ENCODE peak calls at places on chromosome 15, in five cellular contexts. One of them, this sample, is unnamed.

GRCh38 chr15:73051402-73051810 is 857 bp upstream of the NEO1 start:
- DNase-seq in GM12878: no peak
- DNase-seq in HepG2: no peak
- DNase-seq in NT2/D1: no peak
- DNase-seq in H1: no peak
- DNase-seq in this sample: no peak

GRCh38 chr15:53758412-53758811 is 1.1 kb downstream of the WDR72 start:
- DNase-seq in GM12878: no peak
- DNase-seq in HepG2: no peak
- DNase-seq in NT2/D1: no peak
- DNase-seq in H1: no peak
- DNase-seq in this sample: no peak

GRCh38 chr15:40146037-40146436 is 14.8 kb upstream of the BUB1B start:
- DNase-seq in GM12878: no peak
- DNase-seq in HepG2: no peak
- DNase-seq in NT2/D1: no peak
- DNase-seq in H1: peak
- DNase-seq in this sample: no peak

GRCh38 chr15:60120100-60120499 is 116.0 kb downstream of the FOXB1 start:
- DNase-seq in GM12878: no peak
- DNase-seq in HepG2: no peak
- DNase-seq in NT2/D1: peak
- DNase-seq in H1: no peak
- DNase-seq in this sample: no peak

GRCh38 chr15:22973286-22973685 is 6.9 kb downstream of the CYFIP1 start:
- DNase-seq in GM12878: peak
- DNase-seq in HepG2: peak
- DNase-seq in NT2/D1: no peak
- DNase-seq in H1: no peak
- DNase-seq in this sample: no peak

GRCh38 chr15:22224241-22224671 is 143.9 kb downstream of the OR4M2 start:
- DNase-seq in GM12878: no peak
- DNase-seq in HepG2: no peak
- DNase-seq in NT2/D1: no peak
- DNase-seq in H1: no peak
- DNase-seq in this sample: no peak

GRCh38 chr15:40928351-40928974 is 677 bp upstream of the DLL4 start:
- DNase-seq in GM12878: no peak
- DNase-seq in HepG2: no peak
- DNase-seq in NT2/D1: no peak
- DNase-seq in H1: peak
- DNase-seq in this sample: no peak

GRCh38 chr15:79629687-79630086 is 197.6 kb downstream of the MINAR1 start:
- DNase-seq in GM12878: no peak
- DNase-seq in HepG2: no peak
- DNase-seq in NT2/D1: no peak
- DNase-seq in H1: no peak
- DNase-seq in this sample: no peak

GRCh38 chr15:43253431-43254403 is 13.0 kb downstream of the TGM5 start:
- DNase-seq in GM12878: peak
- DNase-seq in HepG2: no peak
- DNase-seq in NT2/D1: no peak
- DNase-seq in H1: no peak
- DNase-seq in this sample: no peak

GRCh38 chr15:88118741-88119140 is 137.8 kb downstream of the NTRK3 start:
- DNase-seq in GM12878: no peak
- DNase-seq in HepG2: no peak
- DNase-seq in NT2/D1: no peak
- DNase-seq in H1: no peak
- DNase-seq in this sample: no peak

GRCh38 chr15:85141601-85142185 is 160.0 kb downstream of the PDE8A start:
- DNase-seq in GM12878: no peak
- DNase-seq in HepG2: no peak
- DNase-seq in NT2/D1: no peak
- DNase-seq in H1: no peak
- DNase-seq in this sample: no peak
- TF ChIP-seq SUZ12 in GM12878: no peak
- TF ChIP-seq SUZ12 in HepG2: no peak
- TF ChIP-seq SUZ12 in NT2/D1: no peak
- TF ChIP-seq SUZ12 in H1: no peak
- TF ChIP-seq SUZ12 in this sample: no peak

GRCh38 chr15:25799906-25800700 is 63.0 kb downstream of the ATP10A start:
- DNase-seq in GM12878: no peak
- DNase-seq in HepG2: no peak
- DNase-seq in NT2/D1: no peak
- DNase-seq in H1: peak
- DNase-seq in this sample: no peak
- TF ChIP-seq SUZ12 in GM12878: no peak
- TF ChIP-seq SUZ12 in HepG2: no peak
- TF ChIP-seq SUZ12 in NT2/D1: no peak
- TF ChIP-seq SUZ12 in H1: no peak
- TF ChIP-seq SUZ12 in this sample: no peak

GRCh38 chr15:28147827-28148226 is 48.7 kb upstream of the OCA2 start:
- DNase-seq in GM12878: no peak
- DNase-seq in HepG2: no peak
- DNase-seq in NT2/D1: no peak
- DNase-seq in H1: no peak
- DNase-seq in this sample: no peak
- TF ChIP-seq SUZ12 in GM12878: no peak
- TF ChIP-seq SUZ12 in HepG2: no peak
- TF ChIP-seq SUZ12 in NT2/D1: no peak
- TF ChIP-seq SUZ12 in H1: no peak
- TF ChIP-seq SUZ12 in this sample: no peak

GRCh38 chr15:61796056-61796455 is 264.2 kb downstream of the VPS13C start:
- DNase-seq in GM12878: no peak
- DNase-seq in HepG2: no peak
- DNase-seq in NT2/D1: no peak
- DNase-seq in H1: no peak
- DNase-seq in this sample: no peak

GRCh38 chr15:61798631-61799030 is 261.6 kb downstream of the VPS13C start:
- DNase-seq in GM12878: no peak
- DNase-seq in HepG2: no peak
- DNase-seq in NT2/D1: no peak
- DNase-seq in H1: no peak
- DNase-seq in this sample: no peak

GRCh38 chr15:61794881-61795280 is 265.4 kb downstream of the VPS13C start:
- DNase-seq in GM12878: no peak
- DNase-seq in HepG2: no peak
- DNase-seq in NT2/D1: no peak
- DNase-seq in H1: no peak
- DNase-seq in this sample: no peak

DNA sequence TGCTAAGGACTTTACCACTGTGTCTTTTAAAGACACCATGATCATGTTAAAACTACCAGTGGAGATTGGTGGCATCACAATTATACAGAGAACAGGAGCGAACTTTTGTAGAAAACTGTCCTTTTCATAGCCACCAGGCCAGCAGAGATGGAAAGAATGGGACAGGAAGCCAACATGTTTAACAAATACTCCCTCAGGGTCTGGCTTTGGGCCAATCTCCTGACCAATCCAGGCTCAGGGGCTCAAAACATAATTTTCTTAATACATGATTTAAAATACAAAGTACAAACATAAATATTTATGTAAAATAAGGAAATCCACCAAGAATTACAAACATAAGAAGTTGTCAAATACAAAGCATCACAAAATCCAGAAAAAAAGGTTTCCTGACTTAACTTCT is 266.0 kb downstream of the VPS13C start:
- DNase-seq in GM12878: no peak
- DNase-seq in HepG2: no peak
- DNase-seq in NT2/D1: no peak
- DNase-seq in H1: no peak
- DNase-seq in this sample: no peak
- TF ChIP-seq SUZ12 in GM12878: no peak
- TF ChIP-seq SUZ12 in HepG2: no peak
- TF ChIP-seq SUZ12 in NT2/D1: no peak
- TF ChIP-seq SUZ12 in H1: no peak
- TF ChIP-seq SUZ12 in this sample: no peak

GRCh38 chr15:52709172-52709979 is 30.2 kb upstream of the ATOSA start:
- DNase-seq in GM12878: no peak
- DNase-seq in HepG2: peak
- DNase-seq in NT2/D1: peak
- DNase-seq in H1: peak
- DNase-seq in this sample: peak
- TF ChIP-seq SUZ12 in GM12878: no peak
- TF ChIP-seq SUZ12 in HepG2: no peak
- TF ChIP-seq SUZ12 in NT2/D1: no peak
- TF ChIP-seq SUZ12 in H1: no peak
- TF ChIP-seq SUZ12 in this sample: no peak

GRCh38 chr15:50180578-50180977 is 1.4 kb upstream of the SLC27A2 start:
- DNase-seq in GM12878: no peak
- DNase-seq in HepG2: no peak
- DNase-seq in NT2/D1: no peak
- DNase-seq in H1: no peak
- DNase-seq in this sample: no peak

GRCh38 chr15:50181206-50181982 is 602 bp upstream of the SLC27A2 start:
- DNase-seq in GM12878: no peak
- DNase-seq in HepG2: no peak
- DNase-seq in NT2/D1: no peak
- DNase-seq in H1: peak
- DNase-seq in this sample: no peak

GRCh38 chr15:50180091-50180490 is 1.9 kb upstream of the SLC27A2 start:
- DNase-seq in GM12878: no peak
- DNase-seq in HepG2: no peak
- DNase-seq in NT2/D1: no peak
- DNase-seq in H1: no peak
- DNase-seq in this sample: no peak

GRCh38 chr15:50181983-50182232 is at the start of gene SLC27A2:
- DNase-seq in GM12878: no peak
- DNase-seq in HepG2: no peak
- DNase-seq in NT2/D1: peak
- DNase-seq in H1: no peak
- DNase-seq in this sample: no peak

GRCh38 chr15:50176869-50177268 is 5.1 kb upstream of the SLC27A2 start:
- DNase-seq in GM12878: no peak
- DNase-seq in HepG2: no peak
- DNase-seq in NT2/D1: no peak
- DNase-seq in H1: no peak
- DNase-seq in this sample: no peak
- TF ChIP-seq SUZ12 in GM12878: no peak
- TF ChIP-seq SUZ12 in HepG2: no peak
- TF ChIP-seq SUZ12 in NT2/D1: no peak
- TF ChIP-seq SUZ12 in H1: no peak
- TF ChIP-seq SUZ12 in this sample: no peak

GRCh38 chr15:57395292-57395691 is 19.0 kb downstream of the CGNL1 start:
- DNase-seq in GM12878: peak
- DNase-seq in HepG2: no peak
- DNase-seq in NT2/D1: no peak
- DNase-seq in H1: no peak
- DNase-seq in this sample: no peak
- TF ChIP-seq SUZ12 in GM12878: no peak
- TF ChIP-seq SUZ12 in HepG2: no peak
- TF ChIP-seq SUZ12 in NT2/D1: no peak
- TF ChIP-seq SUZ12 in H1: no peak
- TF ChIP-seq SUZ12 in this sample: no peak

DNA sequence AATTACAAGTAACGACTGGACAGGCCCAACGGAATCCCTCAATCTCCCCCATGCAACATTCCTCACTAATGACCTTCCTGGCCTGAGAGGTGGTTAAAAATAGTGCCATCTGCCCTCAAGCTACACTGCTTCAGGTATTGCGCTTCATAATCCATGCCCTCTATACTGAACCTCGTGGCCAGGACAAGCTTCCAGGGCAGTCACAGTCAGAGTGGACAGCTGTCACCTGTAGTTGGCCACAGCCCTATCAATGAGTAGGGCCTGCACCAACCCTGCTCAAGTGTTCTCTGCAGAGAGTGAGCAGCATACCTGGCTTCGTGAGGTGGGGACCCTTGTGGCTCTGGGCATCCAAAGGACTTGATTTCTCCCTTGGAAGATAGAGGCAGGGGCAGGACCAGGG is 46.9 kb upstream of the SEMA4B start:
- DNase-seq in GM12878: no peak
- DNase-seq in HepG2: no peak
- DNase-seq in NT2/D1: no peak
- DNase-seq in H1: no peak
- DNase-seq in this sample: no peak
- TF ChIP-seq SUZ12 in GM12878: no peak
- TF ChIP-seq SUZ12 in HepG2: no peak
- TF ChIP-seq SUZ12 in NT2/D1: no peak
- TF ChIP-seq SUZ12 in H1: no peak
- TF ChIP-seq SUZ12 in this sample: no peak

GRCh38 chr15:38530113-38530512 is 34.5 kb downstream of the RASGRP1 start:
- DNase-seq in GM12878: peak
- DNase-seq in HepG2: no peak
- DNase-seq in NT2/D1: no peak
- DNase-seq in H1: no peak
- DNase-seq in this sample: no peak
- TF ChIP-seq SUZ12 in GM12878: no peak
- TF ChIP-seq SUZ12 in HepG2: no peak
- TF ChIP-seq SUZ12 in NT2/D1: no peak
- TF ChIP-seq SUZ12 in H1: no peak
- TF ChIP-seq SUZ12 in this sample: no peak

GRCh38 chr15:80635953-80636352 is 59.2 kb upstream of the ABHD17C start:
- DNase-seq in GM12878: no peak
- DNase-seq in HepG2: no peak
- DNase-seq in NT2/D1: no peak
- DNase-seq in H1: no peak
- DNase-seq in this sample: no peak
- TF ChIP-seq SUZ12 in GM12878: no peak
- TF ChIP-seq SUZ12 in HepG2: no peak
- TF ChIP-seq SUZ12 in NT2/D1: no peak
- TF ChIP-seq SUZ12 in H1: no peak
- TF ChIP-seq SUZ12 in this sample: no peak

This sample was measured in HEK293T.